ENCODE peak calls at places on chromosomes 1 and 21, in six cellular contexts. I is GM04504; W is activated T-cell treated with anti-CD3 and anti-CD28 coated beads for 1 hour; R is RWPE1; O is mesendoderm; D is CD4-positive, alpha-beta memory T cell. M is an unnamed sample.

GRCh38 chr1:27634982-27635362 is at the start of gene FGR:
- DNase-seq in I (no peak), W (no peak), R (no peak), O (no peak), D (no peak), M (no peak)

GRCh38 chr1:9129391-9130041 is 614 bp upstream of the GPR157 start:
- DNase-seq in I (no peak), W (peak; percentile 86), R (peak; percentile 88), O (peak; percentile 92), D (peak; percentile 88), M (peak; percentile 80)

GRCh38 chr1:25706146-25707089 is 89.8 kb downstream of the MAN1C1 start:
- DNase-seq in I (no peak), W (no peak), R (no peak), O (peak; percentile 41), D (no peak), M (no peak)

GRCh38 chr1:56532359-56532696 is 47.0 kb downstream of the PLPP3 start:
- DNase-seq in I (no peak), W (no peak), R (no peak), O (no peak), D (no peak), M (no peak)

GRCh38 chr1:3082571-3083516 is 13.8 kb downstream of the PRDM16 start:
- DNase-seq in I (no peak), W (no peak), R (no peak), O (no peak), D (no peak), M (no peak)

GRCh38 chr1:223748773-223749733 is 36.7 kb downstream of the CAPN2 start:
- DNase-seq in I (no peak), W (peak; percentile 57), R (no peak), O (peak; percentile 73), D (peak; percentile 57), M (peak; percentile 54)

GRCh38 chr1:205229916-205230700 is 2.4 kb downstream of the TMCC2 start:
- DNase-seq in I (no peak), W (no peak), R (no peak), O (no peak), D (no peak), M (no peak)

GRCh38 chr21:45012661-45013270 is 61.6 kb upstream of the ADARB1 start:
- DNase-seq in I (no peak), W (no peak), R (peak; percentile 78), O (no peak), D (no peak), M (peak; percentile 65)

GRCh38 chr1:165376041-165376810 is 19.7 kb upstream of the LMX1A start:
- DNase-seq in I (peak; percentile 95), W (peak; percentile 8), R (peak; percentile 51), O (peak; percentile 91), D (peak; percentile 45), M (peak; percentile 99)

GRCh38 chr21:15682182-15682895 is 47.4 kb upstream of the USP25 start:
- DNase-seq in I (peak; percentile 44), W (no peak), R (peak; percentile 39), O (no peak), D (no peak), M (peak; percentile 73)

GRCh38 chr1:222665964-222666363 is 46.3 kb downstream of the AIDA start:
- DNase-seq in I (no peak), W (no peak), R (no peak), O (no peak), D (no peak), M (peak; percentile 11)

GRCh38 chr1:189787201-189787600 is 690.5 kb downstream of the BRINP3 start:
- DNase-seq in I (no peak), W (no peak), R (no peak), O (peak; percentile 43), D (no peak), M (no peak)

GRCh38 chr1:41515131-41515678 is 30.7 kb upstream of the EDN2 start:
- DNase-seq in I (no peak), W (no peak), R (peak; percentile 64), O (peak; percentile 45), D (peak; percentile 5), M (peak; percentile 63)

GRCh38 chr21:42107177-42107880 is 36.2 kb downstream of the UMODL1 start:
- DNase-seq in I (no peak), W (no peak), R (no peak), O (peak; percentile 46), D (no peak), M (no peak)

GRCh38 chr1:44803062-44803311 is 2.8 kb downstream of the PLK3 start:
- DNase-seq in I (no peak), W (no peak), R (no peak), O (no peak), D (no peak), M (no peak)

GRCh38 chr1:200330770-200331428 is 78.9 kb downstream of the ZNF281 start:
- DNase-seq in I (no peak), W (no peak), R (no peak), O (peak; percentile 96), D (no peak), M (no peak)

GRCh38 chr1:25190260-25190659 is 42.0 kb downstream of the SYF2 start:
- DNase-seq in I (no peak), W (no peak), R (no peak), O (no peak), D (no peak), M (no peak)

GRCh38 chr1:236724521-236724920 is 38.2 kb downstream of the ACTN2 start:
- DNase-seq in I (no peak), W (no peak), R (no peak), O (no peak), D (no peak), M (no peak)

GRCh38 chr1:232923739-232924386 is 26.5 kb upstream of the NTPCR start:
- DNase-seq in I (peak; percentile 52), W (no peak), R (no peak), O (no peak), D (peak; percentile 69), M (peak; percentile 16)

GRCh38 chr1:241703001-241703400 is 50.9 kb downstream of the WDR64 start:
- DNase-seq in I (no peak), W (no peak), R (peak; percentile 27), O (no peak), D (no peak), M (peak; percentile 80)

GRCh38 chr1:225519166-225519863 is 91.5 kb upstream of the LBR start:
- DNase-seq in I (no peak), W (no peak), R (no peak), O (peak; percentile 85), D (no peak), M (no peak)

GRCh38 chr1:157838966-157839365 is 2.6 kb downstream of the CD5L start:
- DNase-seq in I (no peak), W (no peak), R (no peak), O (no peak), D (no peak), M (no peak)

GRCh38 chr1:217910791-217911320 is 279.7 kb downstream of the SPATA17 start:
- DNase-seq in I (no peak), W (no peak), R (no peak), O (no peak), D (no peak), M (no peak)

GRCh38 chr1:54777011-54777410 is 12.7 kb upstream of the PARS2 start:
- DNase-seq in I (no peak), W (no peak), R (no peak), O (no peak), D (no peak), M (no peak)

GRCh38 chr1:169325117-169325516 is 42.5 kb downstream of the NME7 start:
- DNase-seq in I (no peak), W (no peak), R (no peak), O (peak; percentile 68), D (no peak), M (no peak)

GRCh38 chr1:109844609-109845008 is 66.0 kb upstream of the CSF1 start:
- DNase-seq in I (no peak), W (no peak), R (no peak), O (no peak), D (no peak), M (no peak)

GRCh38 chr1:90763506-90763905 is 46.4 kb upstream of the BARHL2 start:
- DNase-seq in I (no peak), W (no peak), R (no peak), O (no peak), D (no peak), M (no peak)

GRCh38 chr1:25758466-25759070 is 41.4 kb upstream of the SELENON start:
- DNase-seq in I (no peak), W (no peak), R (no peak), O (no peak), D (no peak), M (no peak)

GRCh38 chr21:22536511-22536910 is 1538.3 kb downstream of the NCAM2 start:
- DNase-seq in I (no peak), W (no peak), R (peak; percentile 42), O (peak; percentile 10), D (no peak), M (peak; percentile 89)

GRCh38 chr21:46605759-46606426 is 1.0 kb upstream of the S100B start:
- DNase-seq in I (no peak), W (peak; percentile 31), R (no peak), O (no peak), D (peak; percentile 52), M (no peak)